ENCODE peak calls at places on chromosomes 7 and 10, in seven cellular contexts. B is epithelial cell of prostate; P is psoas muscle; G is naive thymus-derived CD4-positive, alpha-beta T cell; S is IMR-90; K is hepatocyte; X is CD8-positive, alpha-beta memory T cell. T is an unnamed sample.

GRCh38 chr7:157495594-157495993 is 158.8 kb downstream of the DNAJB6 start:
- DNase-seq in P (peak), K (no peak), G (no peak), B (no peak), S (no peak), X (no peak), T (no peak)

GRCh38 chr7:69772699-69773436 is 174.6 kb downstream of the AUTS2 start:
- DNase-seq in K (no peak), P (no peak), S (no peak), B (no peak), X (no peak), G (no peak), T (no peak)

GRCh38 chr10:72274213-72274729 is 547 bp downstream of the DDIT4 start:
- DNase-seq in K (no peak), B (no peak), P (no peak), G (no peak), S (peak), X (no peak), T (no peak)

GRCh38 chr7:44581426-44581906 is 565 bp downstream of the TMED4 start:
- DNase-seq in B (no peak), K (peak), P (no peak), X (peak), S (no peak), G (peak), T (no peak)

GRCh38 chr7:101470668-101471067 is 108.0 kb downstream of the COL26A1 start:
- DNase-seq in B (no peak), K (no peak), G (no peak), S (no peak), X (no peak), P (no peak), T (no peak)

GRCh38 chr10:11642558-11642957 is 31.1 kb upstream of the USP6NL start:
- DNase-seq in B (no peak), K (no peak), G (no peak), S (no peak), X (no peak), P (no peak), T (no peak)

GRCh38 chr7:47949703-47950102 is 1.4 kb upstream of the PKD1L1 start:
- DNase-seq in S (no peak), B (no peak), P (no peak), G (no peak), K (no peak), X (no peak), T (no peak)

GRCh38 chr7:151249732-151250072 is 1.2 kb upstream of the SMARCD3 start:
- DNase-seq in S (peak), B (no peak), X (no peak), P (peak), G (no peak), K (peak), T (no peak)

GRCh38 chr7:151537818-151538561 is 18.3 kb upstream of the RHEB start:
- DNase-seq in B (no peak), G (peak), X (no peak), P (no peak), K (no peak), S (peak), T (no peak)

GRCh38 chr7:117148971-117149370 is 173.9 kb downstream of the WNT2 start:
- DNase-seq in G (no peak), B (no peak), X (no peak), K (peak), P (no peak), S (no peak), T (no peak)

GRCh38 chr7:100085515-100085914 is 3.3 kb upstream of the COPS6 start:
- DNase-seq in K (no peak), P (no peak), B (no peak), G (no peak), X (no peak), S (no peak), T (no peak)

GRCh38 chr7:117750612-117751563 is 122.4 kb downstream of the CTTNBP2 start:
- DNase-seq in G (no peak), X (no peak), B (no peak), P (no peak), S (peak), K (peak), T (no peak)

GRCh38 chr7:2076649-2077064 is 156.1 kb downstream of the MAD1L1 start:
- DNase-seq in P (no peak), K (no peak), G (no peak), B (no peak), S (no peak), X (no peak), T (no peak)

GRCh38 chr10:102998508-102998907 is 80.4 kb downstream of the CNNM2 start:
- DNase-seq in S (no peak), P (no peak), K (no peak), B (no peak), X (no peak), G (no peak), T (no peak)

GRCh38 chr10:62687230-62687748 is 117.2 kb upstream of the ADO start:
- DNase-seq in P (no peak), B (peak), G (no peak), K (no peak), S (peak), X (no peak), T (no peak)

GRCh38 chr10:132308588-132309451 is 1.1 kb upstream of the STK32C start:
- DNase-seq in K (no peak), G (no peak), S (no peak), X (no peak), B (no peak), P (no peak), T (no peak)

GRCh38 chr10:69515699-69516547 is 57.3 kb downstream of the NEUROG3 start:
- DNase-seq in G (peak), B (peak), P (no peak), X (peak), S (peak), K (peak), T (peak)

GRCh38 chr7:67478066-67478465 is 481.4 kb downstream of the TYW1 start:
- DNase-seq in X (no peak), K (no peak), S (no peak), G (no peak), B (no peak), P (no peak), T (no peak)

GRCh38 chr10:86215021-86215420 is 151.6 kb downstream of the GRID1 start:
- DNase-seq in K (no peak), P (no peak), G (no peak), S (no peak), B (no peak), X (no peak), T (no peak)

GRCh38 chr7:100670074-100670473 is 3.5 kb upstream of the GNB2 start:
- DNase-seq in P (no peak), X (no peak), S (no peak), B (no peak), G (no peak), K (no peak), T (no peak)

GRCh38 chr10:88827718-88828117 is 23.9 kb downstream of the ANKRD22 start:
- DNase-seq in S (no peak), K (no peak), P (no peak), B (no peak), G (no peak), X (no peak), T (no peak)

GRCh38 chr10:13956826-13957225 is 370.1 kb downstream of the PRPF18 start:
- DNase-seq in X (no peak), P (peak), G (no peak), K (peak), S (peak), B (no peak), T (no peak)

GRCh38 chr7:96322373-96322695 is 436 bp upstream of the SLC25A13 start:
- DNase-seq in S (no peak), K (no peak), X (no peak), B (no peak), G (peak), P (no peak), T (no peak)
- H3K27ac ChIP-seq in S (no peak), K (peak), X (peak), B (peak), G (peak), P (peak), T (peak)

GRCh38 chr10:63696205-63696604 is 175.0 kb downstream of the REEP3 start:
- DNase-seq in P (no peak), S (no peak), X (no peak), G (no peak), B (no peak), K (no peak), T (no peak)
- H3K27ac ChIP-seq in P (no peak), S (no peak), X (no peak), G (no peak), B (no peak), K (no peak), T (no peak)

DNA sequence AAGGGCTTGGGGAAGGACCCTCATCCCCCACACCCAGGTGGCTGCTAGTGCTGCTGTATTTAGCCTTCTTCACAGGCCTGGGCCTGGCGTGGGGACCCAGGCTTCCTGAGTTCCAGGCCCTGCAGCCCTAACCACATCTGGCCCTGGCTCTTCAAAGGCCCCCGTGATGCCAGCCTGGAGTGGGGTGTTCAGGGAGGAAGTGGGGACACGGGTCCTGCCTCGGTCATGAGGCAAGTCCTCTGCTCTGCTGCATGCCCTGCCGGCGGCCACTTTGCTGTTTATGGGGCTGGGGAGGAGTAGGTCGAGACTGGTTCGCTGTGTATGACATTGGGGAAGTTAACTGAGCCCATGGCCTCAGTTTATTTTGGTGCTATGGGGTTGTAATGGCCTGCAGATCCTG is 8.5 kb upstream of the AQP1 start:
- DNase-seq in K (no peak), X (no peak), B (no peak), P (no peak), G (no peak), S (no peak), T (no peak)
- H3K27ac ChIP-seq in K (no peak), X (no peak), B (no peak), P (no peak), G (no peak), S (no peak), T (no peak)

GRCh38 chr7:82209200-82209599 is 234.4 kb downstream of the CACNA2D1 start:
- DNase-seq in S (no peak), B (no peak), K (no peak), P (no peak), G (no peak), X (no peak), T (no peak)

GRCh38 chr7:82210422-82211184 is 233.0 kb downstream of the CACNA2D1 start:
- DNase-seq in G (no peak), B (no peak), P (no peak), X (no peak), K (no peak), S (peak), T (no peak)

GRCh38 chr7:82202107-82202506 is 241.5 kb downstream of the CACNA2D1 start:
- DNase-seq in P (no peak), B (no peak), K (no peak), S (no peak), G (no peak), X (no peak), T (no peak)

GRCh38 chr7:82202965-82203364 is 240.6 kb downstream of the CACNA2D1 start:
- DNase-seq in G (no peak), S (no peak), X (no peak), P (peak), K (no peak), B (no peak), T (no peak)

GRCh38 chr7:82204694-82205093 is 238.9 kb downstream of the CACNA2D1 start:
- DNase-seq in P (peak), K (no peak), S (peak), G (no peak), B (peak), X (no peak), T (no peak)
- H3K27ac ChIP-seq in P (peak), K (no peak), S (peak), G (no peak), B (no peak), X (no peak), T (no peak)

GRCh38 chr10:124045245-124045644 is 48.2 kb downstream of the CHST15 start:
- DNase-seq in K (no peak), G (no peak), B (no peak), P (no peak), S (no peak), X (no peak), T (no peak)
- H3K27ac ChIP-seq in K (no peak), G (no peak), B (no peak), P (no peak), S (no peak), X (no peak), T (no peak)

GRCh38 chr7:50653116-50653854 is 88.1 kb upstream of the DDC start:
- DNase-seq in K (peak), X (no peak), P (peak), G (no peak), S (no peak), B (no peak), T (no peak)
- H3K27ac ChIP-seq in K (peak), X (no peak), P (peak), G (no peak), S (no peak), B (no peak), T (no peak)